ENCODE peak calls at places on chromosomes 7 and 10, in five cellular contexts. H is left ventricle myocardium inferior, Y is SJSA1, U is neural progenitor cell, J is right lobe of liver. T is an unnamed sample. For H3K9me3, the result is how much of the 10 kb centered on the place peaks cover.

GRCh38 chr10:92544296-92544695 is 29.6 kb downstream of the IDE start:
- DNase-seq in Y (no peak), H (no peak), J (no peak), U (no peak), T (no peak)

GRCh38 chr7:119175916-119176627 is 951.6 kb downstream of the ANKRD7 start:
- DNase-seq in U (peak), J (no peak), H (no peak), Y (peak), T (no peak)

GRCh38 chr10:16950686-16951681 is 133.8 kb upstream of the RSU1 start:
- DNase-seq in U (peak), H (no peak), J (no peak), Y (peak), T (no peak)

GRCh38 chr7:21939136-21939857 is 6.4 kb downstream of the CDCA7L start:
- DNase-seq in J (no peak), U (no peak), H (no peak), Y (no peak), T (no peak)

GRCh38 chr10:21510218-21511070 is 15.0 kb downstream of the SKIDA1 start:
- DNase-seq in U (peak), H (no peak), J (peak), Y (no peak), T (no peak)

GRCh38 chr10:120387326-120387725 is 69.7 kb upstream of the PLPP4 start:
- DNase-seq in H (no peak), U (no peak), Y (no peak), J (no peak), T (no peak)

GRCh38 chr7:105345725-105346124 is 43.0 kb downstream of the SRPK2 start:
- DNase-seq in Y (no peak), H (no peak), J (no peak), U (no peak), T (no peak)

GRCh38 chr7:115038158-115038557 is 116.3 kb downstream of the MDFIC start:
- DNase-seq in Y (no peak), J (no peak), U (no peak), H (no peak), T (no peak)

GRCh38 chr7:78047800-78048199 is 249.2 kb downstream of the PHTF2 start:
- DNase-seq in J (no peak), U (no peak), Y (no peak), H (no peak), T (no peak)

GRCh38 chr7:106313966-106314365 is 29.2 kb upstream of the NAMPT start:
- DNase-seq in Y (no peak), U (no peak), J (no peak), H (no peak), T (no peak)

GRCh38 chr10:79342811-79343541 is 4.3 kb upstream of the PPIF start:
- DNase-seq in H (no peak), J (no peak), U (no peak), Y (no peak), T (no peak)

DNA sequence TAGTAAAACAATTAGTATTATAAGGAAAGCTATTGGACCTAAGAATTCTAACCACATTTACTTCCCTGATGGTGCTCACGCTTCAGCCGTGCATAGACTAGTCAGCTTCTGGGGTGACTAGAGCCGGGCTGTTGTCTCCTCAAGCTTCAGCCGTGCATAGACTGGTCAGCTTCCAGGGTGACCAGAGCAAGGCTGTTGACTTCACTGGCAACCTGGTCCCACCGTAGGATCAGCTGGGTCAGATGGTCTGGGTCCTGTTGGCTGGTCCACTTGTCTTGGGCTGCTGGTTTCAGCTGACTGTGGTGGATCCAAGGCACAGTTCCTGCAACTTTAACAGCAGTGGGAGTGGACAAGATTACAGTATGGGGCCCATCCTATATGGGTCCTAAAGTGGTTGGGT is 99.4 kb downstream of the TRIM24 start:
- DNase-seq in Y (no peak), H (no peak), U (no peak), J (no peak), T (no peak)
- H3K9me3 ChIP-seq in Y (under half), H (half or more), U (under half), J (under half), T (half or more)

GRCh38 chr7:56479136-56479535 is 362.9 kb upstream of the NUPR2 start:
- DNase-seq in J (no peak), Y (no peak), H (no peak), U (no peak), T (no peak)
- H3K9me3 ChIP-seq in J (under half), Y (under half), H (half or more), U (under half), T (under half)

GRCh38 chr10:70622981-70623844 is 20.7 kb upstream of the PRF1 start:
- DNase-seq in H (no peak), J (no peak), Y (no peak), U (no peak), T (no peak)
- H3K9me3 ChIP-seq in H (under half), J (under half), Y (under half), U (under half), T (under half)

DNA sequence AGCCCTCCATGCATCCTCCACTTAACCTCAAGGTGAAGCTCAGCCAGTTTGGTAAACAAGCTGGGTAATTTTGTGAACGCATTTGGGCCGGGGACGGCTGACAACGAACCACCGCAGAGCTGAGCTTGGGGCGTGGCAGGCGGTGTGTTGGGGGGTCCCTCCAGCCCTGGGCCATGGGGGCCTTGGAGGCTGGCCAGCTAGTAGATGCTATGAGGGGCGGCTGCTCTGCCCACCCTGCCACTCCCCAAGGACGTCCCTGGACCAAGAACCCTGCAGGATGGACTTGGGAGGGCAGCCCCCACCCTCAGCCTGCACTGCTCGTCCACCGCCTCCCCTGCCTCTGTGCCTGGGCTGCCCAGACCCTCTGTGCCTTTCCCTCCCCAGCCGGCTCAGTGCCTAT is 12.0 kb upstream of the SCART1 start:
- DNase-seq in H (no peak), Y (peak), J (peak), U (no peak), T (no peak)
- H3K9me3 ChIP-seq in H (under half), Y (under half), J (under half), U (under half), T (under half)

DNA sequence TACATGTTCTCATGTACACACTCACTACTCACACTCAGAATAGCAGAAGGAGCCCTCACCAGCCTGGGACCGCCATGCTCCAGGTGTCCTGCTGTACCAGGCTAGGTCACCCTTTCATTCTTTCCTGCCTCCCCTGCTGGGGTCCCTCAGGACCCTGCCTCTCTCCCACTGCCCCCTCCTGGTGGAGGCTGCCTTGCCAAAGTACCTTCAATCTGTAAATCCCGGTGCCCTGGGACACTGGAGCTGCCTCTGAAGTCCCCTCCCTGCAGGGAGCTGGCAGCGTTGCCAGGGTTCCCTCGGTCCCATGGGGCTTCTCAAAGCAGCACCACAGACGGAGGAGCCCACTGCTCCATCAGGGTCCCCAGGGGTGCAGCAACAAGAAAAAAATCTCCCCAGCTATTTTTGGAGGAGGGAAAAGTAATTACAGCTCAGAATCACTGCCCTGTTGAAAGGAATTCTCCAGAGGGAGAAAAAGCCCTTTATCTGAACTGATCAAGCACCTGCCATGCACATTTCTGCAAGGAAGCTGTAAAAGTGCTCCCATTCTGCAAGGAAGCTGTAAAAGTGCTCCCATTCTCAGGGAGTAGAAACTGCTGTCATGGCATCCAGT is 259.9 kb downstream of the PTPRN2 start:
- DNase-seq in U (peak), H (no peak), Y (no peak), J (no peak), T (no peak)
- H3K9me3 ChIP-seq in U (under half), H (under half), Y (under half), J (under half), T (under half)

GRCh38 chr7:13912740-13913320 is 76.6 kb downstream of the ETV1 start:
- DNase-seq in J (no peak), U (no peak), H (no peak), Y (no peak), T (no peak)
- H3K9me3 ChIP-seq in J (under half), U (under half), H (under half), Y (under half), T (under half)

GRCh38 chr10:3420527-3421469 is 248.2 kb upstream of the PITRM1 start:
- DNase-seq in H (no peak), J (no peak), U (no peak), Y (no peak), T (no peak)

GRCh38 chr10:3418041-3418760 is 245.6 kb upstream of the PITRM1 start:
- DNase-seq in H (no peak), U (no peak), Y (no peak), J (no peak), T (no peak)

GRCh38 chr10:3418901-3419300 is 246.3 kb upstream of the PITRM1 start:
- DNase-seq in J (no peak), Y (no peak), U (no peak), H (no peak), T (no peak)

GRCh38 chr10:3421537-3422257 is 249.1 kb upstream of the PITRM1 start:
- DNase-seq in Y (no peak), J (no peak), H (no peak), U (no peak), T (no peak)

DNA sequence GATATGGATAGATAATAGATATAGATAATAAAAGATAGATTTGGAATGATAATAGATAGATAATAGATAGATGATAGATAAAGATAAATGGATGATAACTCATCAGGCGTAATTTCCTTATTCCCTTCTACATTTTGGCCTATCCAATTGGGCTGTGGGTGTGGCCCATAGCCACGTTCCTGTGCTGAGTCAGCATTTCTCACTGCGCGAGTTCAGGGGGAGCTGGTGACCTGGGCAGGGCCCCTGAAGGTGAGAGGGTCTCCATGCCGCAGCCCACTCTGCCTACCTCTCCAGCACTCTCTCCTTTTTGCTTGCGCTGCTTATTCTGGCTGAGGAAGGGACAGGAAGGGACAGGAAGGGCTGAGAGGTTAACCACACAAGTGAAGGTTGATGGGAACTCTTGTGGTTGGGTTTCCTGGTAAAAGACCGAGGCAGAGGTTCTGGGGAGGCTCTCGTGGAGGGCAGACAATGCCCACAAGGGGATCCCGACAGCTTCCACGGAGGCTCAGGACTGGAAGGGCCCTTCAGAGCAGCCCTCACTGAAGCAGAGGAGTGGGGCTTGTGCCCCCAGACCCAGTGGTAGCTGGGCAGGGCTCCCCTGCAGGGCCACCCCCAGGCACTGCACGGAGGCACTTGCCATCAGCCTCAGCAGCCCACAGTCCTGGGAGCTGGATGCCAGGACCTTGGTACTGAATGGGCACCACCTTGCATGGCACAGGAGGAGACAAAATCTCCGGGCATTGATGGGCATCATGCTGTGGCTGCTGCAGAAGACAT is 247.3 kb upstream of the PITRM1 start:
- DNase-seq in J (no peak), U (no peak), Y (no peak), H (no peak), T (peak)
- H3K9me3 ChIP-seq in J (under half), U (under half), Y (under half), H (under half), T (under half)

GRCh38 chr7:68969571-68969970 is 628.7 kb upstream of the AUTS2 start:
- DNase-seq in Y (no peak), J (no peak), H (no peak), U (no peak), T (no peak)

GRCh38 chr7:68963547-68963946 is 634.7 kb upstream of the AUTS2 start:
- DNase-seq in J (no peak), H (no peak), U (no peak), Y (no peak), T (no peak)

GRCh38 chr7:68964060-68964459 is 634.2 kb upstream of the AUTS2 start:
- DNase-seq in U (peak), Y (no peak), J (no peak), H (no peak), T (no peak)

DNA sequence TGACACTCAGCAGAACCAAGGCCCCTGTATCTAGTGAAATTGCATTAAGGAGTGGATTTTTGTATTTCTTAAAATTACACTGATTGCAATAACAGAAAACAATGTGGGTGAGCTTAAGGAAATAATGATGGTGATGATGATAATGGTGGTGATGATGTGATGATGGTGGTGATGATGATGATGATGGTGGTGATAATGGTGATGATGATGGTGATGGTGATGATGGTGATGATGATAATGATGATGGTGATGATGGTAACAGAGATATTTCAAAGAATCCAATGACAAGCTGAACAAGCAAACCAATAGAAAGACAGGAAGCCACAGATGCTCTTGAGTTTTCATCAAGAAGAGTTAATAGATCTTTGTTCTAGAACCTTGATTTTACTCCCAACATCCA is 630.7 kb upstream of the AUTS2 start:
- DNase-seq in H (no peak), J (no peak), U (no peak), Y (no peak), T (no peak)
- H3K9me3 ChIP-seq in H (under half), J (under half), U (under half), Y (under half), T (under half)

GRCh38 chr7:49093218-49093617 is 168.9 kb downstream of the CDC14C start:
- DNase-seq in J (no peak), U (no peak), H (no peak), Y (no peak), T (no peak)
- H3K9me3 ChIP-seq in J (under half), U (under half), H (under half), Y (under half), T (under half)

DNA sequence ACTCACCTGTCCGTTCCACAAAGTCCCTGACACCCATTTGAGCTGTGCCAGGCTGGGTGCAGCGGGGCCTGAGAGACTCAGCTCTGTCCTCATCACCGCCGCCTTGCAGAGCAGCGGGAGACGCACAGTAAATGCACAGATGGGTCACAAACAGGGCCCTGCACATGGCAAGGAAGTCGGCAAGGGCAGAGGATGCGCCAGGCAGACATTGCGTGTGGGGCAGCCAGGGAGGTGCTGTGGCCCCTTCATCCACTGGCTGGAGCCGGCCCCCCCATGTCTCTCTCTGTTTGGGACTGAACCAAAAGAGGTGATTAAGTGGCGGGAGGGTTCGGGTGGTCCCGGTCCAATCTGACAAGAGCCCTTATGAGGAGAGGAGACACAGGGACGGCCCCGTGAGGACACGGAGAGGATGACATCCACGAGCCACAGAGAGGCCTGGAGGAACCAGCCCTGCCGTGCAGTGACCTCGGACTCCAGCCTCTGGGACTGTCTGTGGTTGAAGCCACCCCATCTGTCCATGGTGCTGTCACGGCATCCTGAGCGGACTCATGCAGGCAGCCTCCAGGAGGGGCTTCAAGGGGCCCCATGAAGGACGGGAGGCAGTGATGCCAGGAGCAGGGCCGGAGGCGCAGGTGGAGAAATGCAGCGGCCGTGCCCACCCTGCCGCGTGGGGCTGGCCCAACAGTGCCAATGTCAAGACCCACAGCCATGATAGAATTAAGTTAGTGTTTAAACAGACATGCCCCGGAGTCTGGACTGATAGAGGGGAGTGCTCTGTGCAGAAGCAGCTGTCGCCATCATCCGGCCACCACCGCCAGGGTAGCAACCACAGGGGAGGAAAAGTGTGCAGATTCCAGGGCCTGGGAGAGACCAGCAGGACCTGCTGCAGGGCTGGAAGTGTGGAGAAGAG is 28.4 kb upstream of the FOXL3 start:
- DNase-seq in U (no peak), Y (no peak), J (peak), H (peak), T (no peak)
- H3K9me3 ChIP-seq in U (under half), Y (under half), J (under half), H (under half), T (under half)